ENCODE peak calls at places on chromosomes 16 and 17, in four cellular contexts. One of them, this sample, is unnamed.

GRCh38 chr16:77571463-77571862 is 136.6 kb upstream of the ADAMTS18 start:
- DNase-seq in H9: no peak
- DNase-seq in stimulated activated naive CD4-positive, alpha-beta T cell treated with Interleukin-2 at 50 U/mL for 16 hours: no peak
- DNase-seq in naive thymus-derived CD8-positive, alpha-beta T cell: no peak
- DNase-seq in this sample: no peak

GRCh38 chr17:8649157-8650118 is 18.9 kb upstream of the MYH10 start:
- DNase-seq in H9: no peak
- DNase-seq in stimulated activated naive CD4-positive, alpha-beta T cell treated with Interleukin-2 at 50 U/mL for 16 hours: no peak
- DNase-seq in naive thymus-derived CD8-positive, alpha-beta T cell: no peak
- DNase-seq in this sample: peak

GRCh38 chr17:76420356-76421053 is 32.4 kb downstream of the UBE2O start:
- DNase-seq in H9: no peak
- DNase-seq in stimulated activated naive CD4-positive, alpha-beta T cell treated with Interleukin-2 at 50 U/mL for 16 hours: no peak
- DNase-seq in naive thymus-derived CD8-positive, alpha-beta T cell: no peak
- DNase-seq in this sample: no peak

GRCh38 chr17:4921320-4921719 is 10.8 kb upstream of the GP1BA start:
- DNase-seq in H9: no peak
- DNase-seq in stimulated activated naive CD4-positive, alpha-beta T cell treated with Interleukin-2 at 50 U/mL for 16 hours: no peak
- DNase-seq in naive thymus-derived CD8-positive, alpha-beta T cell: no peak
- DNase-seq in this sample: no peak

GRCh38 chr16:73052441-73053030 is 4.6 kb upstream of the ZFHX3 start:
- DNase-seq in H9: no peak
- DNase-seq in stimulated activated naive CD4-positive, alpha-beta T cell treated with Interleukin-2 at 50 U/mL for 16 hours: no peak
- DNase-seq in naive thymus-derived CD8-positive, alpha-beta T cell: no peak
- DNase-seq in this sample: no peak

GRCh38 chr17:49244839-49245238 is 14.3 kb upstream of the PHOSPHO1 start:
- DNase-seq in H9: no peak
- DNase-seq in stimulated activated naive CD4-positive, alpha-beta T cell treated with Interleukin-2 at 50 U/mL for 16 hours: no peak
- DNase-seq in naive thymus-derived CD8-positive, alpha-beta T cell: no peak
- DNase-seq in this sample: no peak

GRCh38 chr16:53805747-53806146 is 101.8 kb downstream of the FTO start:
- DNase-seq in H9: no peak
- DNase-seq in stimulated activated naive CD4-positive, alpha-beta T cell treated with Interleukin-2 at 50 U/mL for 16 hours: no peak
- DNase-seq in naive thymus-derived CD8-positive, alpha-beta T cell: no peak
- DNase-seq in this sample: no peak

GRCh38 chr17:57337390-57337789 is 81.1 kb downstream of the MSI2 start:
- DNase-seq in H9: no peak
- DNase-seq in stimulated activated naive CD4-positive, alpha-beta T cell treated with Interleukin-2 at 50 U/mL for 16 hours: no peak
- DNase-seq in naive thymus-derived CD8-positive, alpha-beta T cell: no peak
- DNase-seq in this sample: no peak

GRCh38 chr17:8162997-8163977 is 539 bp upstream of the VAMP2 start:
- DNase-seq in H9: peak
- DNase-seq in stimulated activated naive CD4-positive, alpha-beta T cell treated with Interleukin-2 at 50 U/mL for 16 hours: no peak
- DNase-seq in naive thymus-derived CD8-positive, alpha-beta T cell: no peak
- DNase-seq in this sample: no peak

GRCh38 chr17:1197781-1198490 is 18.2 kb upstream of the ABR start:
- DNase-seq in H9: no peak
- DNase-seq in stimulated activated naive CD4-positive, alpha-beta T cell treated with Interleukin-2 at 50 U/mL for 16 hours: peak
- DNase-seq in naive thymus-derived CD8-positive, alpha-beta T cell: peak
- DNase-seq in this sample: peak

GRCh38 chr17:50186661-50187402 is 14.6 kb downstream of the COL1A1 start:
- DNase-seq in H9: no peak
- DNase-seq in stimulated activated naive CD4-positive, alpha-beta T cell treated with Interleukin-2 at 50 U/mL for 16 hours: no peak
- DNase-seq in naive thymus-derived CD8-positive, alpha-beta T cell: no peak
- DNase-seq in this sample: peak

GRCh38 chr16:85707528-85708095 is 18.9 kb upstream of the GINS2 start:
- DNase-seq in H9: no peak
- DNase-seq in stimulated activated naive CD4-positive, alpha-beta T cell treated with Interleukin-2 at 50 U/mL for 16 hours: no peak
- DNase-seq in naive thymus-derived CD8-positive, alpha-beta T cell: no peak
- DNase-seq in this sample: no peak

GRCh38 chr16:21023509-21024202 is 123.1 kb downstream of the LYRM1 start:
- DNase-seq in H9: no peak
- DNase-seq in stimulated activated naive CD4-positive, alpha-beta T cell treated with Interleukin-2 at 50 U/mL for 16 hours: no peak
- DNase-seq in naive thymus-derived CD8-positive, alpha-beta T cell: no peak
- DNase-seq in this sample: no peak

GRCh38 chr17:32496348-32497078 is 9.7 kb downstream of the CDK5R1 start:
- DNase-seq in H9: no peak
- DNase-seq in stimulated activated naive CD4-positive, alpha-beta T cell treated with Interleukin-2 at 50 U/mL for 16 hours: no peak
- DNase-seq in naive thymus-derived CD8-positive, alpha-beta T cell: no peak
- DNase-seq in this sample: peak

GRCh38 chr17:60170835-60171752 is 21.3 kb downstream of the CA4 start:
- DNase-seq in H9: peak
- DNase-seq in stimulated activated naive CD4-positive, alpha-beta T cell treated with Interleukin-2 at 50 U/mL for 16 hours: no peak
- DNase-seq in naive thymus-derived CD8-positive, alpha-beta T cell: no peak
- DNase-seq in this sample: peak

GRCh38 chr16:56953006-56953405 is 8.7 kb upstream of the CETP start:
- DNase-seq in H9: no peak
- DNase-seq in stimulated activated naive CD4-positive, alpha-beta T cell treated with Interleukin-2 at 50 U/mL for 16 hours: no peak
- DNase-seq in naive thymus-derived CD8-positive, alpha-beta T cell: no peak
- DNase-seq in this sample: no peak

GRCh38 chr16:165539-166374 is at the start of gene HBM:
- DNase-seq in H9: no peak
- DNase-seq in stimulated activated naive CD4-positive, alpha-beta T cell treated with Interleukin-2 at 50 U/mL for 16 hours: no peak
- DNase-seq in naive thymus-derived CD8-positive, alpha-beta T cell: peak
- DNase-seq in this sample: peak

GRCh38 chr17:61400058-61400785 is 579 bp downstream of the TBX2 start:
- DNase-seq in H9: peak
- DNase-seq in stimulated activated naive CD4-positive, alpha-beta T cell treated with Interleukin-2 at 50 U/mL for 16 hours: no peak
- DNase-seq in naive thymus-derived CD8-positive, alpha-beta T cell: no peak
- DNase-seq in this sample: peak

GRCh38 chr16:19696312-19696711 is 21.7 kb downstream of the KNOP1 start:
- DNase-seq in H9: no peak
- DNase-seq in stimulated activated naive CD4-positive, alpha-beta T cell treated with Interleukin-2 at 50 U/mL for 16 hours: peak
- DNase-seq in naive thymus-derived CD8-positive, alpha-beta T cell: peak
- DNase-seq in this sample: peak

GRCh38 chr17:64095144-64095882 is 34.6 kb downstream of the ERN1 start:
- DNase-seq in H9: peak
- DNase-seq in stimulated activated naive CD4-positive, alpha-beta T cell treated with Interleukin-2 at 50 U/mL for 16 hours: no peak
- DNase-seq in naive thymus-derived CD8-positive, alpha-beta T cell: no peak
- DNase-seq in this sample: no peak

GRCh38 chr17:1571362-1571746 is 8.8 kb upstream of the PITPNA start:
- DNase-seq in H9: no peak
- DNase-seq in stimulated activated naive CD4-positive, alpha-beta T cell treated with Interleukin-2 at 50 U/mL for 16 hours: no peak
- DNase-seq in naive thymus-derived CD8-positive, alpha-beta T cell: no peak
- DNase-seq in this sample: no peak

GRCh38 chr17:77374170-77374936 is 233.6 kb downstream of the SEC14L1 start:
- DNase-seq in H9: peak
- DNase-seq in stimulated activated naive CD4-positive, alpha-beta T cell treated with Interleukin-2 at 50 U/mL for 16 hours: peak
- DNase-seq in naive thymus-derived CD8-positive, alpha-beta T cell: peak
- DNase-seq in this sample: peak

GRCh38 chr16:56689171-56689570 is 6.9 kb downstream of the MT1X start:
- DNase-seq in H9: no peak
- DNase-seq in stimulated activated naive CD4-positive, alpha-beta T cell treated with Interleukin-2 at 50 U/mL for 16 hours: no peak
- DNase-seq in naive thymus-derived CD8-positive, alpha-beta T cell: no peak
- DNase-seq in this sample: no peak

GRCh38 chr16:84239186-84239790 is 524 bp downstream of the KCNG4 start:
- DNase-seq in H9: no peak
- DNase-seq in stimulated activated naive CD4-positive, alpha-beta T cell treated with Interleukin-2 at 50 U/mL for 16 hours: no peak
- DNase-seq in naive thymus-derived CD8-positive, alpha-beta T cell: no peak
- DNase-seq in this sample: no peak

GRCh38 chr17:31596382-31597323 is 205.2 kb downstream of the RAB11FIP4 start:
- DNase-seq in H9: peak
- DNase-seq in stimulated activated naive CD4-positive, alpha-beta T cell treated with Interleukin-2 at 50 U/mL for 16 hours: no peak
- DNase-seq in naive thymus-derived CD8-positive, alpha-beta T cell: no peak
- DNase-seq in this sample: peak